ENCODE peak calls at places on chromosome 7, in four cellular contexts. One of them, this sample, is unnamed.
A peak's percentile ranks its signal among the peaks of the same experiment; 100 is the strongest.

GRCh38 chr7:132516042-132516840 is 60.0 kb downstream of the PLXNA4 start:
- DNase-seq in K562: no peak
- DNase-seq in GM12891: no peak
- DNase-seq in GM12878: no peak
- DNase-seq in this sample: no peak

GRCh38 chr7:114508096-114508495 is 93.5 kb downstream of the FOXP2 start:
- DNase-seq in K562: no peak
- DNase-seq in GM12891: no peak
- DNase-seq in GM12878: no peak
- DNase-seq in this sample: no peak

GRCh38 chr7:143892527-143893300 is 9.3 kb downstream of the TCAF1 start:
- DNase-seq in K562: peak; percentile 24
- DNase-seq in GM12891: no peak
- DNase-seq in GM12878: peak; percentile 19
- DNase-seq in this sample: peak; percentile 25

GRCh38 chr7:94395141-94396041 is 696 bp downstream of the COL1A2 start:
- DNase-seq in K562: peak; percentile 84
- DNase-seq in GM12891: peak; percentile 51
- DNase-seq in GM12878: peak; percentile 12
- DNase-seq in this sample: peak; percentile 4

GRCh38 chr7:89334785-89335184 is 539.2 kb upstream of the TEX47 start:
- DNase-seq in K562: no peak
- DNase-seq in GM12891: no peak
- DNase-seq in GM12878: no peak
- DNase-seq in this sample: no peak

GRCh38 chr7:3558410-3558809 is 257.4 kb downstream of the SDK1 start:
- DNase-seq in K562: no peak
- DNase-seq in GM12891: no peak
- DNase-seq in GM12878: no peak
- DNase-seq in this sample: no peak

GRCh38 chr7:106128846-106129245 is 16.7 kb upstream of the SYPL1 start:
- DNase-seq in K562: no peak
- DNase-seq in GM12891: no peak
- DNase-seq in GM12878: no peak
- DNase-seq in this sample: no peak

GRCh38 chr7:143882020-143882610 is 19.9 kb downstream of the TCAF1 start:
- DNase-seq in K562: peak; percentile 11
- DNase-seq in GM12891: no peak
- DNase-seq in GM12878: no peak
- DNase-seq in this sample: no peak

GRCh38 chr7:83162402-83163256 is at the start of gene PCLO:
- DNase-seq in K562: no peak
- DNase-seq in GM12891: peak; percentile 13
- DNase-seq in GM12878: no peak
- DNase-seq in this sample: no peak

GRCh38 chr7:86733783-86734182 is 90.1 kb downstream of the GRM3 start:
- DNase-seq in K562: no peak
- DNase-seq in GM12891: no peak
- DNase-seq in GM12878: no peak
- DNase-seq in this sample: no peak

GRCh38 chr7:149496642-149497391 is 792 bp downstream of the ZNF746 start:
- DNase-seq in K562: peak; percentile 89
- DNase-seq in GM12891: peak; percentile 47
- DNase-seq in GM12878: no peak
- DNase-seq in this sample: peak; percentile 28

GRCh38 chr7:11914645-11915044 is 82.6 kb upstream of the THSD7A start:
- DNase-seq in K562: no peak
- DNase-seq in GM12891: no peak
- DNase-seq in GM12878: no peak
- DNase-seq in this sample: no peak

GRCh38 chr7:115300228-115300870 is 378.5 kb downstream of the MDFIC start:
- DNase-seq in K562: no peak
- DNase-seq in GM12891: no peak
- DNase-seq in GM12878: no peak
- DNase-seq in this sample: no peak

GRCh38 chr7:26704786-26705185 is 159.6 kb downstream of the SKAP2 start:
- DNase-seq in K562: no peak
- DNase-seq in GM12891: no peak
- DNase-seq in GM12878: no peak
- DNase-seq in this sample: no peak

GRCh38 chr7:4794591-4795350 is 19.3 kb downstream of the AP5Z1 start:
- DNase-seq in K562: no peak
- DNase-seq in GM12891: no peak
- DNase-seq in GM12878: no peak
- DNase-seq in this sample: no peak

GRCh38 chr7:106239406-106239805 is 45.4 kb downstream of the NAMPT start:
- DNase-seq in K562: no peak
- DNase-seq in GM12891: no peak
- DNase-seq in GM12878: no peak
- DNase-seq in this sample: no peak

GRCh38 chr7:157622000-157622399 is 285.2 kb downstream of the DNAJB6 start:
- DNase-seq in K562: no peak
- DNase-seq in GM12891: no peak
- DNase-seq in GM12878: no peak
- DNase-seq in this sample: no peak

GRCh38 chr7:80324032-80324431 is 187.8 kb downstream of the GNAT3 start:
- DNase-seq in K562: no peak
- DNase-seq in GM12891: no peak
- DNase-seq in GM12878: no peak
- DNase-seq in this sample: no peak

GRCh38 chr7:98287486-98287959 is 6.0 kb downstream of the BRI3 start:
- DNase-seq in K562: peak; percentile 53
- DNase-seq in GM12891: no peak
- DNase-seq in GM12878: no peak
- DNase-seq in this sample: no peak

GRCh38 chr7:91566333-91566732 is 302.1 kb downstream of the FZD1 start:
- DNase-seq in K562: no peak
- DNase-seq in GM12891: no peak
- DNase-seq in GM12878: no peak
- DNase-seq in this sample: no peak

GRCh38 chr7:1713502-1714484 is 43.7 kb downstream of the ELFN1 start:
- DNase-seq in K562: no peak
- DNase-seq in GM12891: no peak
- DNase-seq in GM12878: no peak
- DNase-seq in this sample: no peak

GRCh38 chr7:80830584-80831319 is 88.1 kb downstream of the SEMA3C start:
- DNase-seq in K562: no peak
- DNase-seq in GM12891: no peak
- DNase-seq in GM12878: no peak
- DNase-seq in this sample: no peak

GRCh38 chr7:47492720-47493119 is 89.2 kb downstream of the TNS3 start:
- DNase-seq in K562: no peak
- DNase-seq in GM12891: no peak
- DNase-seq in GM12878: no peak
- DNase-seq in this sample: no peak

GRCh38 chr7:21054427-21055133 is 267.9 kb upstream of the SP8 start:
- DNase-seq in K562: no peak
- DNase-seq in GM12891: no peak
- DNase-seq in GM12878: no peak
- DNase-seq in this sample: no peak

GRCh38 chr7:156780724-156781455 is 112.1 kb downstream of the LMBR1 start:
- DNase-seq in K562: no peak
- DNase-seq in GM12891: peak; percentile 37
- DNase-seq in GM12878: peak; percentile 86
- DNase-seq in this sample: no peak

GRCh38 chr7:72109566-72109965 is 302.6 kb downstream of the CALN1 start:
- DNase-seq in K562: no peak
- DNase-seq in GM12891: no peak
- DNase-seq in GM12878: no peak
- DNase-seq in this sample: no peak

GRCh38 chr7:72118366-72118765 is 293.8 kb downstream of the CALN1 start:
- DNase-seq in K562: no peak
- DNase-seq in GM12891: no peak
- DNase-seq in GM12878: no peak
- DNase-seq in this sample: no peak

GRCh38 chr7:72114129-72114528 is 298.0 kb downstream of the CALN1 start:
- DNase-seq in K562: no peak
- DNase-seq in GM12891: no peak
- DNase-seq in GM12878: no peak
- DNase-seq in this sample: no peak

GRCh38 chr7:72112992-72113391 is 299.1 kb downstream of the CALN1 start:
- DNase-seq in K562: no peak
- DNase-seq in GM12891: no peak
- DNase-seq in GM12878: no peak
- DNase-seq in this sample: no peak

DNA sequence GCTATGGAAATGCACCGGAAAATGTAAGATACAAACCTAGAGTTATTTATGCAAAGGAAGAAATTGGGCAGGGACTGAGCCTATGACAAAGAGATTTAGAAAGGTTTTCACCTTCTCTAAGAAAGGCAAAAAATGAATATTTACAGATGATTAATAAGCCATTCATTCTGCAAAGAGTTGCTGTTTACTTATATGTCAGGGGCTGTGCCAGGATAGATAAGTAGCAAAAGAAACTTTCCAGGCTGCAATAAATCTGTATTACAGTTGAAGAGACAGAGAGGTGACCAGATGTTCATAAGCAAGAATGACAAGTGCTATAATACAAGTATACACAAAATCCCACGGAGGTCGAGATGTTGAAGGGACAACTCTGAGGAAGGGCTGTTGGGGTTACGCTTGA is 299.6 kb downstream of the CALN1 start:
- DNase-seq in K562: no peak
- DNase-seq in GM12891: no peak
- DNase-seq in GM12878: no peak
- DNase-seq in this sample: no peak
- TF ChIP-seq SPI1 in K562: no peak
- TF ChIP-seq SPI1 in GM12891: no peak
- TF ChIP-seq SPI1 in GM12878: no peak
- TF ChIP-seq SPI1 in this sample: no peak

DNA sequence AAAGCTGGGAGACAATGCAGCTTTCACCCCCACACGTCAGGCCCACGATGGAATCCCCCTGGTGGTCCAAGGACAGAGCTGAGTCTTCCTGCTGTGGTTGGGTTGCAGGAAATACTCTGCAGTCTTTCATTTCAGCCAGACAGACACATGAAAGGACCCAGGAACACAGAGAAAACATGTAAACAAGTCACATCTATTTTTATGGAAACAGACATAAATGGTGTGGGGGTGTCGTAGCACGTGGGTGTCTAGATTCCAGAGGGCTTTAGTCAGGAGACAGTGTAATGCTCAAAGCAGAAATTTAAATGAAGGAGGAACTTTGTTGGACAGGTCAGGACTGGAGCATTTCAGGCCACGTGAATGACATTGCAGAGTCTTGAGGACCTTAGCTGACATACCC is 444.6 kb downstream of the SUGCT start:
- DNase-seq in K562: no peak
- DNase-seq in GM12891: no peak
- DNase-seq in GM12878: no peak
- DNase-seq in this sample: no peak
- TF ChIP-seq SPI1 in K562: no peak
- TF ChIP-seq SPI1 in GM12891: no peak
- TF ChIP-seq SPI1 in GM12878: no peak
- TF ChIP-seq SPI1 in this sample: no peak

DNA sequence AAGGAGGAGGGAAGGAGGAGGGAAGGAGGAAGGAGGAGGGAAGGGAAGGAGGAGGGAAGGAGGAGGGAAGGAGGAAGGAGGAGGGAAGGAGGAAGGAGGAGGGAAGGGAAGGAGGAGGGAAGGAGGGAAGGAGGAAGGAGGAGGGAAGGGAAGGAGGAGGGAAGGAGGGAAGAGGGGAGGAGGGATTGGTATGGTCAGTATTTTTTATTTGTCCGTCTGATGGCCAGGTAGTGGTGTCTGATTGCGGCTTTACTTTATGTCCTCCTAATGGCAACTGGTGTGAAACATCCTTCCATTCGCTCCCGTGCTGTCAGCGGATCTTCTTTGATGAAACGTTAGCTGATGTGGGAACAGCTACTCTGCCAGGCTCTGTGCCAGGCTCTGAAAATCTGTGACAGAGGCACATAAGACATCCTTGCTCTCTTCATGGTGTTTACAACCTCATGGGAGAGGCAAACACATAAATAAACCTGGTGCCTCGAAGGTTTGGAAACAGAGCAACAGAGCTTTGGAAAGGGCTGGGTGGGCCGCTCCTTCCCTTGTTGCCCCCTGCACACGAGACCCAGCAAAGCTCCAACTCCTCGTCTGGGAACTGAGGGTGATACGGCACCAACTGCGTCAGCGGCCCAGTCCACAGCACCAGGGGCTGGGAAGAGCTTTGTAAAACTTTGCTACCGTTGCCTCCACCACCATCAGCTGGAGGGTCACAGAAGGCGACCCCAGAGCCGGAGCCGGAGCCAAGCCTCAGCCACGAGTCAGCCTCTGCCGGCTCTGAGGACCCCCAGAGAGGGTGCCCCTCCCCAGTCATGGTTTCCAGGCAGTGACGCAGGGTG is 40.3 kb downstream of the PDGFA start:
- DNase-seq in K562: no peak
- DNase-seq in GM12891: no peak
- DNase-seq in GM12878: no peak
- DNase-seq in this sample: no peak
- TF ChIP-seq SPI1 in K562: no peak
- TF ChIP-seq SPI1 in GM12891: no peak
- TF ChIP-seq SPI1 in GM12878: no peak
- TF ChIP-seq SPI1 in this sample: no peak

GRCh38 chr7:28332031-28332430 is 80.3 kb upstream of the CREB5 start:
- DNase-seq in K562: no peak
- DNase-seq in GM12891: no peak
- DNase-seq in GM12878: no peak
- DNase-seq in this sample: no peak

GRCh38 chr7:28328161-28328560 is 84.2 kb upstream of the CREB5 start:
- DNase-seq in K562: no peak
- DNase-seq in GM12891: no peak
- DNase-seq in GM12878: no peak
- DNase-seq in this sample: no peak

GRCh38 chr7:28328822-28329615 is 83.3 kb upstream of the CREB5 start:
- DNase-seq in K562: no peak
- DNase-seq in GM12891: no peak
- DNase-seq in GM12878: no peak
- DNase-seq in this sample: no peak

GRCh38 chr7:28330384-28331070 is 81.8 kb upstream of the CREB5 start:
- DNase-seq in K562: no peak
- DNase-seq in GM12891: no peak
- DNase-seq in GM12878: no peak
- DNase-seq in this sample: no peak

DNA sequence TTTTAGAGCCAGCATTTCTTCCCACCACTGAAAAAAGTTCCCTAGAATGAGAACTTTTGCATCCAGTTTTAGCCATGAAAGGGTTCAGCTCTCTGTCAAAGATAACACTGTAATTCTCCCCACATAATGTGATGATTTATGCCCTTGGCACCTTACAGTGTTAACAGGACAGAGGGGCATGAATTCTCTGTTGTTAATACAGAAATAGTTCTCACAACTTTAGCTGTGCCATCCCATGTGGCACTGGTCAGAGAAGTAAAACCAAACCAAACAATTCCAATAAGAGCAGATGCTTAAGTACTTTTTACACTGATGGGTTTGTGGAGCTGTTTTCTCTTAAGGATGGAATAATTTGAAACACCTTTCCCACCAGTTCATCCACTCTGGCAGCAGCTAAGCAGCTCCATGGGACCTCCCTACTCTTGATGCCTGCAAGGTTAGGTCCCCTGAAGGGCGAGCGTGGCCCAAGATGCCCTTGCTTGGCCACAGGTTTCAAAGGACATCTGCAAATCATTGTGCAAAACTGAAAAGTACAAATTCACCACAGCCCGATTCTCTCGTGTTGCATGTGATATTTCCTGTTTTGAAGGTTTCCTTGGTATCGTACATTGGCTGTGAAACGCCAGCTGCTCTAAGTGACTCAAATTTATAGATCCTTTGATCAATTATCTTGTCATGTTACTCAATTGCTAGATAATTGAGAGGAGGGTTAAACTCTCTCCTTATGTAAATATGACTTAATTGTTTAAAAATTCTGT is 82.5 kb upstream of the CREB5 start:
- DNase-seq in K562: no peak
- DNase-seq in GM12891: no peak
- DNase-seq in GM12878: no peak
- DNase-seq in this sample: no peak
- TF ChIP-seq SPI1 in K562: no peak
- TF ChIP-seq SPI1 in GM12891: no peak
- TF ChIP-seq SPI1 in GM12878: no peak
- TF ChIP-seq SPI1 in this sample: no peak

This sample was measured in HL-60.